ENCODE peak calls at places on chromosomes 7 and 10, in five cellular contexts. Z is stimulated activated CD8-positive, alpha-beta memory T cell treated with anti-CD3 and anti-CD28 coated beads, Interleukin-12 subunit alpha, Interleukin-12 subunit beta, amount 100 ng/mL, for 1 hour; J is MCF 10A; Y is left colon; C is neural progenitor cell. I is an unnamed sample.
A peak's percentile ranks its signal among the peaks of the same experiment; 100 is the strongest.

GRCh38 chr10:43202224-43202656 is 64.0 kb downstream of the CSGALNACT2 start:
- DNase-seq in Z (peak; percentile 16), J (no peak), Y (peak; percentile 34), C (peak; percentile 75), I (peak; percentile 42)

GRCh38 chr10:11793762-11794479 is 29.2 kb upstream of the PROSER2 start:
- DNase-seq in C (no peak), J (peak; percentile 55), Y (no peak), Z (no peak), I (no peak)

GRCh38 chr7:111009641-111010040 is 81.3 kb upstream of the LRRN3 start:
- DNase-seq in Z (no peak), Y (no peak), C (no peak), J (no peak), I (no peak)

GRCh38 chr10:69573056-69573806 is at the start of gene NEUROG3:
- DNase-seq in C (peak; percentile 65), Y (no peak), J (no peak), Z (no peak), I (no peak)

GRCh38 chr7:27576360-27576944 is 86.2 kb downstream of the HIBADH start:
- DNase-seq in Y (no peak), J (peak; percentile 63), Z (no peak), C (peak; percentile 47), I (no peak)

GRCh38 chr10:28020993-28021982 is 22.4 kb upstream of the ODAD2 start:
- DNase-seq in Y (no peak), J (peak; percentile 6), Z (no peak), C (no peak), I (no peak)

GRCh38 chr10:123203393-123204126 is 49.4 kb downstream of the BUB3 start:
- DNase-seq in C (no peak), Y (no peak), J (no peak), Z (no peak), I (no peak)

GRCh38 chr10:109374215-109374614 is 549.1 kb downstream of the XPNPEP1 start:
- DNase-seq in Z (no peak), J (no peak), Y (no peak), C (no peak), I (no peak)

GRCh38 chr10:69866688-69867461 is 65.2 kb downstream of the COL13A1 start:
- DNase-seq in J (no peak), Z (no peak), C (peak; percentile 85), Y (peak; percentile 83), I (peak; percentile 69)

GRCh38 chr7:18153183-18153748 is 125.6 kb upstream of the PRPS1L1 start:
- DNase-seq in J (no peak), Z (no peak), C (no peak), Y (no peak), I (no peak)

GRCh38 chr7:137007001-137007725 is 138.7 kb downstream of the CHRM2 start:
- DNase-seq in C (no peak), Y (no peak), Z (no peak), J (peak; percentile 10), I (no peak)

GRCh38 chr10:71074176-71074755 is 138.1 kb upstream of the UNC5B start:
- DNase-seq in J (no peak), C (no peak), Y (no peak), Z (no peak), I (no peak)

GRCh38 chr10:6175329-6176055 is 27.2 kb upstream of the PFKFB3 start:
- DNase-seq in Y (no peak), C (no peak), Z (no peak), J (no peak), I (no peak)

GRCh38 chr10:63520463-63521388 is 475 bp upstream of the REEP3 start:
- DNase-seq in J (peak; percentile 89), C (peak; percentile 90), Y (peak; percentile 61), Z (peak; percentile 15), I (peak; percentile 50)

I was measured in ureter.